ENCODE peak calls at places on chromosomes 7 and 10, in eight cellular contexts. One of them, this sample, is unnamed.

GRCh38 chr7:80060218-80060806 is 74.3 kb upstream of the GNAI1 start:
- DNase-seq in ureter: no peak
- DNase-seq in HTR-8/SVneo: no peak
- DNase-seq in neural progenitor cell: peak
- DNase-seq in fibroblast of mammary gland: peak
- DNase-seq in NCI-H1694: peak
- DNase-seq in H4: peak
- DNase-seq in activated CD4-positive, alpha-beta T cell treated with anti-CD3 and anti-CD28 coated beads, Interleukin-2, amount 50 U/mL, for 1 hour: no peak
- DNase-seq in this sample: peak

GRCh38 chr7:6026011-6026819 is 5.0 kb upstream of the ANKRD61 start:
- DNase-seq in neural progenitor cell: peak
- DNase-seq in NCI-H1694: peak
- DNase-seq in activated CD4-positive, alpha-beta T cell treated with anti-CD3 and anti-CD28 coated beads, Interleukin-2, amount 50 U/mL, for 1 hour: peak
- DNase-seq in H4: peak
- DNase-seq in ureter: peak
- DNase-seq in HTR-8/SVneo: peak
- DNase-seq in fibroblast of mammary gland: peak
- DNase-seq in this sample: peak

GRCh38 chr7:150556521-150557138 is 10.6 kb upstream of the GIMAP4 start:
- DNase-seq in neural progenitor cell: no peak
- DNase-seq in HTR-8/SVneo: no peak
- DNase-seq in ureter: no peak
- DNase-seq in activated CD4-positive, alpha-beta T cell treated with anti-CD3 and anti-CD28 coated beads, Interleukin-2, amount 50 U/mL, for 1 hour: no peak
- DNase-seq in H4: no peak
- DNase-seq in fibroblast of mammary gland: no peak
- DNase-seq in NCI-H1694: no peak
- DNase-seq in this sample: no peak

GRCh38 chr7:64558323-64558705 is 4.6 kb downstream of the ZNF680 start:
- DNase-seq in neural progenitor cell: no peak
- DNase-seq in fibroblast of mammary gland: no peak
- DNase-seq in H4: no peak
- DNase-seq in NCI-H1694: no peak
- DNase-seq in HTR-8/SVneo: no peak
- DNase-seq in activated CD4-positive, alpha-beta T cell treated with anti-CD3 and anti-CD28 coated beads, Interleukin-2, amount 50 U/mL, for 1 hour: no peak
- DNase-seq in ureter: no peak
- DNase-seq in this sample: no peak

GRCh38 chr10:68471063-68471585 is 649 bp downstream of the DNA2 start:
- DNase-seq in NCI-H1694: no peak
- DNase-seq in fibroblast of mammary gland: no peak
- DNase-seq in HTR-8/SVneo: no peak
- DNase-seq in neural progenitor cell: peak
- DNase-seq in ureter: no peak
- DNase-seq in activated CD4-positive, alpha-beta T cell treated with anti-CD3 and anti-CD28 coated beads, Interleukin-2, amount 50 U/mL, for 1 hour: no peak
- DNase-seq in H4: no peak
- DNase-seq in this sample: no peak

GRCh38 chr10:77422491-77423338 is 214.9 kb downstream of the KCNMA1 start:
- DNase-seq in neural progenitor cell: no peak
- DNase-seq in activated CD4-positive, alpha-beta T cell treated with anti-CD3 and anti-CD28 coated beads, Interleukin-2, amount 50 U/mL, for 1 hour: no peak
- DNase-seq in NCI-H1694: no peak
- DNase-seq in fibroblast of mammary gland: no peak
- DNase-seq in ureter: no peak
- DNase-seq in HTR-8/SVneo: no peak
- DNase-seq in H4: no peak
- DNase-seq in this sample: no peak

GRCh38 chr10:28853195-28853594 is 175.9 kb downstream of the BAMBI start:
- DNase-seq in H4: peak
- DNase-seq in activated CD4-positive, alpha-beta T cell treated with anti-CD3 and anti-CD28 coated beads, Interleukin-2, amount 50 U/mL, for 1 hour: no peak
- DNase-seq in HTR-8/SVneo: no peak
- DNase-seq in ureter: no peak
- DNase-seq in fibroblast of mammary gland: no peak
- DNase-seq in NCI-H1694: no peak
- DNase-seq in neural progenitor cell: no peak
- DNase-seq in this sample: no peak

GRCh38 chr10:99571816-99572215 is 39.1 kb downstream of the NKX2-3 start:
- DNase-seq in ureter: no peak
- DNase-seq in fibroblast of mammary gland: no peak
- DNase-seq in HTR-8/SVneo: no peak
- DNase-seq in NCI-H1694: no peak
- DNase-seq in H4: no peak
- DNase-seq in activated CD4-positive, alpha-beta T cell treated with anti-CD3 and anti-CD28 coated beads, Interleukin-2, amount 50 U/mL, for 1 hour: no peak
- DNase-seq in neural progenitor cell: no peak
- DNase-seq in this sample: no peak

GRCh38 chr10:6279540-6280267 is 77.0 kb downstream of the PFKFB3 start:
- DNase-seq in neural progenitor cell: peak
- DNase-seq in H4: peak
- DNase-seq in activated CD4-positive, alpha-beta T cell treated with anti-CD3 and anti-CD28 coated beads, Interleukin-2, amount 50 U/mL, for 1 hour: no peak
- DNase-seq in ureter: no peak
- DNase-seq in HTR-8/SVneo: peak
- DNase-seq in fibroblast of mammary gland: peak
- DNase-seq in NCI-H1694: no peak
- DNase-seq in this sample: peak

GRCh38 chr7:116726149-116726548 is 54.2 kb downstream of the MET start:
- DNase-seq in H4: no peak
- DNase-seq in fibroblast of mammary gland: no peak
- DNase-seq in NCI-H1694: no peak
- DNase-seq in HTR-8/SVneo: no peak
- DNase-seq in ureter: no peak
- DNase-seq in activated CD4-positive, alpha-beta T cell treated with anti-CD3 and anti-CD28 coated beads, Interleukin-2, amount 50 U/mL, for 1 hour: no peak
- DNase-seq in neural progenitor cell: no peak
- DNase-seq in this sample: no peak

GRCh38 chr10:3271385-3272115 is 99.0 kb upstream of the PITRM1 start:
- DNase-seq in fibroblast of mammary gland: no peak
- DNase-seq in neural progenitor cell: no peak
- DNase-seq in ureter: no peak
- DNase-seq in activated CD4-positive, alpha-beta T cell treated with anti-CD3 and anti-CD28 coated beads, Interleukin-2, amount 50 U/mL, for 1 hour: no peak
- DNase-seq in HTR-8/SVneo: no peak
- DNase-seq in NCI-H1694: no peak
- DNase-seq in H4: no peak
- DNase-seq in this sample: no peak

GRCh38 chr7:16881809-16882208 is at the start of gene AGR3:
- DNase-seq in ureter: no peak
- DNase-seq in fibroblast of mammary gland: no peak
- DNase-seq in H4: no peak
- DNase-seq in neural progenitor cell: no peak
- DNase-seq in activated CD4-positive, alpha-beta T cell treated with anti-CD3 and anti-CD28 coated beads, Interleukin-2, amount 50 U/mL, for 1 hour: no peak
- DNase-seq in NCI-H1694: no peak
- DNase-seq in HTR-8/SVneo: no peak
- DNase-seq in this sample: no peak

GRCh38 chr10:88150338-88150737 is 286.9 kb downstream of the PTEN start:
- DNase-seq in HTR-8/SVneo: no peak
- DNase-seq in activated CD4-positive, alpha-beta T cell treated with anti-CD3 and anti-CD28 coated beads, Interleukin-2, amount 50 U/mL, for 1 hour: no peak
- DNase-seq in fibroblast of mammary gland: peak
- DNase-seq in neural progenitor cell: no peak
- DNase-seq in NCI-H1694: no peak
- DNase-seq in ureter: no peak
- DNase-seq in H4: no peak
- DNase-seq in this sample: peak

GRCh38 chr7:11517853-11518252 is 314.1 kb downstream of the THSD7A start:
- DNase-seq in NCI-H1694: no peak
- DNase-seq in HTR-8/SVneo: no peak
- DNase-seq in H4: no peak
- DNase-seq in activated CD4-positive, alpha-beta T cell treated with anti-CD3 and anti-CD28 coated beads, Interleukin-2, amount 50 U/mL, for 1 hour: no peak
- DNase-seq in ureter: no peak
- DNase-seq in fibroblast of mammary gland: no peak
- DNase-seq in neural progenitor cell: peak
- DNase-seq in this sample: no peak

GRCh38 chr7:69768986-69769595 is 170.8 kb downstream of the AUTS2 start:
- DNase-seq in activated CD4-positive, alpha-beta T cell treated with anti-CD3 and anti-CD28 coated beads, Interleukin-2, amount 50 U/mL, for 1 hour: no peak
- DNase-seq in NCI-H1694: no peak
- DNase-seq in HTR-8/SVneo: no peak
- DNase-seq in H4: no peak
- DNase-seq in neural progenitor cell: no peak
- DNase-seq in ureter: no peak
- DNase-seq in fibroblast of mammary gland: peak
- DNase-seq in this sample: no peak